ENCODE peak calls at places on chromosomes 2 and 18, in eight cellular contexts. One of them, this sample, is unnamed.
A peak's percentile ranks its signal among the peaks of the same experiment; 100 is the strongest.

GRCh38 chr18:57353940-57354461 is 1.6 kb downstream of the ST8SIA3 start:
- DNase-seq in Karpas-422: no peak
- DNase-seq in pancreas: peak; percentile 73
- DNase-seq in psoas muscle: peak; percentile 56
- DNase-seq in CD4-positive, alpha-beta T cell: no peak
- DNase-seq in HCT116: no peak
- DNase-seq in neuronal stem cell: peak; percentile 89
- DNase-seq in heart left ventricle: peak; percentile 25
- DNase-seq in this sample: peak; percentile 4

GRCh38 chr2:156319811-156320490 is 12.6 kb downstream of the NR4A2 start:
- DNase-seq in HCT116: no peak
- DNase-seq in neuronal stem cell: peak; percentile 27
- DNase-seq in pancreas: peak; percentile 89
- DNase-seq in Karpas-422: no peak
- DNase-seq in CD4-positive, alpha-beta T cell: no peak
- DNase-seq in heart left ventricle: peak; percentile 77
- DNase-seq in psoas muscle: peak; percentile 72
- DNase-seq in this sample: no peak

GRCh38 chr2:219207884-219208740 is 1.5 kb downstream of the ZFAND2B start:
- DNase-seq in CD4-positive, alpha-beta T cell: no peak
- DNase-seq in neuronal stem cell: no peak
- DNase-seq in heart left ventricle: peak; percentile 6
- DNase-seq in HCT116: no peak
- DNase-seq in pancreas: peak; percentile 41
- DNase-seq in psoas muscle: no peak
- DNase-seq in Karpas-422: peak; percentile 37
- DNase-seq in this sample: peak; percentile 31

GRCh38 chr18:77248873-77249582 is 620 bp upstream of the GALR1 start:
- DNase-seq in Karpas-422: no peak
- DNase-seq in HCT116: no peak
- DNase-seq in pancreas: no peak
- DNase-seq in neuronal stem cell: peak; percentile 2
- DNase-seq in CD4-positive, alpha-beta T cell: no peak
- DNase-seq in heart left ventricle: no peak
- DNase-seq in psoas muscle: no peak
- DNase-seq in this sample: no peak

GRCh38 chr2:119760237-119760807 is 600 bp downstream of the PTPN4 start:
- DNase-seq in CD4-positive, alpha-beta T cell: no peak
- DNase-seq in psoas muscle: no peak
- DNase-seq in heart left ventricle: no peak
- DNase-seq in HCT116: no peak
- DNase-seq in neuronal stem cell: no peak
- DNase-seq in Karpas-422: peak; percentile 69
- DNase-seq in pancreas: peak; percentile 82
- DNase-seq in this sample: no peak

GRCh38 chr2:103009861-103010260 is 248.0 kb downstream of the TMEM182 start:
- DNase-seq in pancreas: no peak
- DNase-seq in heart left ventricle: no peak
- DNase-seq in Karpas-422: no peak
- DNase-seq in neuronal stem cell: no peak
- DNase-seq in psoas muscle: no peak
- DNase-seq in CD4-positive, alpha-beta T cell: no peak
- DNase-seq in HCT116: no peak
- DNase-seq in this sample: no peak

GRCh38 chr18:27413495-27414401 is 228.6 kb upstream of the CHST9 start:
- DNase-seq in CD4-positive, alpha-beta T cell: no peak
- DNase-seq in neuronal stem cell: no peak
- DNase-seq in psoas muscle: no peak
- DNase-seq in Karpas-422: no peak
- DNase-seq in pancreas: no peak
- DNase-seq in heart left ventricle: peak; percentile 29
- DNase-seq in HCT116: no peak
- DNase-seq in this sample: no peak

GRCh38 chr2:76978064-76978463 is 544.1 kb downstream of the LRRTM4 start:
- DNase-seq in neuronal stem cell: no peak
- DNase-seq in CD4-positive, alpha-beta T cell: no peak
- DNase-seq in pancreas: no peak
- DNase-seq in heart left ventricle: no peak
- DNase-seq in psoas muscle: no peak
- DNase-seq in HCT116: no peak
- DNase-seq in Karpas-422: no peak
- DNase-seq in this sample: no peak

GRCh38 chr2:163028807-163029206 is 190.2 kb upstream of the KCNH7 start:
- DNase-seq in CD4-positive, alpha-beta T cell: no peak
- DNase-seq in heart left ventricle: no peak
- DNase-seq in neuronal stem cell: no peak
- DNase-seq in HCT116: no peak
- DNase-seq in Karpas-422: no peak
- DNase-seq in psoas muscle: no peak
- DNase-seq in pancreas: no peak
- DNase-seq in this sample: no peak

GRCh38 chr18:63016270-63016669 is 300.9 kb downstream of the PHLPP1 start:
- DNase-seq in Karpas-422: peak; percentile 78
- DNase-seq in psoas muscle: no peak
- DNase-seq in CD4-positive, alpha-beta T cell: peak; percentile 30
- DNase-seq in neuronal stem cell: peak; percentile 49
- DNase-seq in HCT116: peak; percentile 32
- DNase-seq in pancreas: no peak
- DNase-seq in heart left ventricle: peak; percentile 38
- DNase-seq in this sample: no peak

GRCh38 chr2:238119756-238120462 is 18.6 kb upstream of the KLHL30 start:
- DNase-seq in neuronal stem cell: no peak
- DNase-seq in heart left ventricle: no peak
- DNase-seq in Karpas-422: no peak
- DNase-seq in CD4-positive, alpha-beta T cell: no peak
- DNase-seq in psoas muscle: peak; percentile 36
- DNase-seq in pancreas: peak; percentile 55
- DNase-seq in HCT116: no peak
- DNase-seq in this sample: no peak

GRCh38 chr18:23115683-23116096 is 19.6 kb upstream of the CABLES1 start:
- DNase-seq in CD4-positive, alpha-beta T cell: no peak
- DNase-seq in neuronal stem cell: no peak
- DNase-seq in psoas muscle: no peak
- DNase-seq in HCT116: peak; percentile 54
- DNase-seq in pancreas: no peak
- DNase-seq in heart left ventricle: no peak
- DNase-seq in Karpas-422: no peak
- DNase-seq in this sample: peak; percentile 97

GRCh38 chr2:240925576-240926515 is 19.7 kb downstream of the CROCC2 start:
- DNase-seq in pancreas: peak; percentile 76
- DNase-seq in CD4-positive, alpha-beta T cell: no peak
- DNase-seq in Karpas-422: no peak
- DNase-seq in heart left ventricle: peak; percentile 4
- DNase-seq in psoas muscle: peak; percentile 47
- DNase-seq in neuronal stem cell: no peak
- DNase-seq in HCT116: no peak
- DNase-seq in this sample: no peak

GRCh38 chr2:44191739-44192138 is 23.1 kb downstream of the PPM1B start:
- DNase-seq in Karpas-422: no peak
- DNase-seq in psoas muscle: no peak
- DNase-seq in pancreas: no peak
- DNase-seq in HCT116: no peak
- DNase-seq in CD4-positive, alpha-beta T cell: no peak
- DNase-seq in neuronal stem cell: no peak
- DNase-seq in heart left ventricle: no peak
- DNase-seq in this sample: no peak

GRCh38 chr18:55906533-55906932 is 318.5 kb upstream of the TCF4 start:
- DNase-seq in Karpas-422: no peak
- DNase-seq in pancreas: no peak
- DNase-seq in HCT116: no peak
- DNase-seq in neuronal stem cell: no peak
- DNase-seq in psoas muscle: no peak
- DNase-seq in CD4-positive, alpha-beta T cell: no peak
- DNase-seq in heart left ventricle: no peak
- DNase-seq in this sample: no peak

GRCh38 chr2:52936029-52936428 is 831.6 kb upstream of the CHAC2 start:
- DNase-seq in heart left ventricle: no peak
- DNase-seq in CD4-positive, alpha-beta T cell: no peak
- DNase-seq in pancreas: no peak
- DNase-seq in psoas muscle: no peak
- DNase-seq in Karpas-422: no peak
- DNase-seq in HCT116: no peak
- DNase-seq in neuronal stem cell: no peak
- DNase-seq in this sample: no peak

GRCh38 chr2:102446936-102447335 is 24.0 kb downstream of the IL18RAP start:
- DNase-seq in neuronal stem cell: no peak
- DNase-seq in CD4-positive, alpha-beta T cell: no peak
- DNase-seq in Karpas-422: no peak
- DNase-seq in psoas muscle: no peak
- DNase-seq in pancreas: no peak
- DNase-seq in heart left ventricle: no peak
- DNase-seq in HCT116: no peak
- DNase-seq in this sample: no peak

GRCh38 chr18:48488388-48488850 is 50.4 kb upstream of the CTIF start:
- DNase-seq in psoas muscle: no peak
- DNase-seq in pancreas: peak; percentile 77
- DNase-seq in neuronal stem cell: no peak
- DNase-seq in CD4-positive, alpha-beta T cell: no peak
- DNase-seq in heart left ventricle: peak; percentile 80
- DNase-seq in HCT116: peak; percentile 41
- DNase-seq in Karpas-422: no peak
- DNase-seq in this sample: peak; percentile 98

DNA sequence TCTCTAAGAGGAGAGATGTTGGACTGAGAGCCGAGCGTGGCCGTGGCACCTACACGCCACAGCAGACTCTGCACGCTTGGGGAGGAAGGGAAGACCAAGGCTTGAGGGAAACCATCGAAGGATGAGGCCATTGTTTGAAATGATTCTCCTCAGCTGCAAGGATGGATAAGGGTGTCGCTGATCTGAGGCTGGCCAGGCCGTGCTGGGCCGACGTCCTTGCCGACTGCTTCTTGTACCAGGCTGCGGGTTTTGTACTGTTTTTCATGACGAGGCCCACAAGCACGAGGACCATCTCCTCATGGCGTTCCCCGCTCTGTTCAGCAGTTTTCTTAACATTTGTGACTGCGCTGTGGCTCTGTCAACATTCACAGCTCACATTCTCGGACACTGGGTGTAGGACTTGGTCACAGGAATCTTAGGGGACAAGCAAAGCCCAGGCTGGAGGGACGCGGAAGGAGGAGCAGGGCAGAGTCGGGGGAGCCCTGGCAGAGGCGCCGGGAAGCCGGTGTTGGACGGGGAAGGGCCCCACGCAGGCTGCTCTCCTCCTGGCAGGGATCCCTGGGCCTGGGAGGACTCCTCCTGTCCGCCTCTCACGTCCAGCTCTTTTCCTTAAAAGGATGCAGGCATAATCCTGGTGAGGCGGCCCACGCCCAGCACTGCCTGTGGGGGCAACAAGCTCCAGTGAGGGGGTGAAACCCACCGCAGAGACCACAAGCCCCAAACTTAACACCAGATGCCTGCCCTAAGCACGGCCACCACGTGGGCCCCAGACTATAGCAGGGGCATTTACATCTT is 259.0 kb upstream of the SALL3 start:
- DNase-seq in HCT116: no peak
- DNase-seq in Karpas-422: no peak
- DNase-seq in heart left ventricle: no peak
- DNase-seq in neuronal stem cell: no peak
- DNase-seq in psoas muscle: no peak
- DNase-seq in CD4-positive, alpha-beta T cell: no peak
- DNase-seq in pancreas: peak; percentile 64
- DNase-seq in this sample: no peak
- H3K9me3 ChIP-seq in HCT116: no peaks in the 10 kb centered on the region
- H3K9me3 ChIP-seq in Karpas-422: no peaks in the 10 kb centered on the region
- H3K9me3 ChIP-seq in heart left ventricle: no peaks in the 10 kb centered on the region
- H3K9me3 ChIP-seq in neuronal stem cell: no peaks in the 10 kb centered on the region
- H3K9me3 ChIP-seq in psoas muscle: no peaks in the 10 kb centered on the region
- H3K9me3 ChIP-seq in CD4-positive, alpha-beta T cell: no peaks in the 10 kb centered on the region
- H3K9me3 ChIP-seq in pancreas: no peaks in the 10 kb centered on the region
- H3K9me3 ChIP-seq in this sample: peaks cover 3% of the 10 kb centered on the region

GRCh38 chr18:45775726-45776125 is 49.7 kb upstream of the SIGLEC15 start:
- DNase-seq in pancreas: no peak
- DNase-seq in psoas muscle: no peak
- DNase-seq in CD4-positive, alpha-beta T cell: no peak
- DNase-seq in neuronal stem cell: no peak
- DNase-seq in heart left ventricle: no peak
- DNase-seq in Karpas-422: no peak
- DNase-seq in HCT116: no peak
- DNase-seq in this sample: no peak
- H3K27ac ChIP-seq in pancreas: no peak overlapping the region
- H3K27ac ChIP-seq in psoas muscle: peak overlapping the region; percentile 46
- H3K27ac ChIP-seq in CD4-positive, alpha-beta T cell: no peak overlapping the region
- H3K27ac ChIP-seq in neuronal stem cell: no peak overlapping the region
- H3K27ac ChIP-seq in heart left ventricle: peak overlapping the region; percentile 70
- H3K27ac ChIP-seq in Karpas-422: peak overlapping the region; percentile 44
- H3K27ac ChIP-seq in HCT116: peak overlapping the region; percentile 61
- H3K27ac ChIP-seq in this sample: no peak overlapping the region

DNA sequence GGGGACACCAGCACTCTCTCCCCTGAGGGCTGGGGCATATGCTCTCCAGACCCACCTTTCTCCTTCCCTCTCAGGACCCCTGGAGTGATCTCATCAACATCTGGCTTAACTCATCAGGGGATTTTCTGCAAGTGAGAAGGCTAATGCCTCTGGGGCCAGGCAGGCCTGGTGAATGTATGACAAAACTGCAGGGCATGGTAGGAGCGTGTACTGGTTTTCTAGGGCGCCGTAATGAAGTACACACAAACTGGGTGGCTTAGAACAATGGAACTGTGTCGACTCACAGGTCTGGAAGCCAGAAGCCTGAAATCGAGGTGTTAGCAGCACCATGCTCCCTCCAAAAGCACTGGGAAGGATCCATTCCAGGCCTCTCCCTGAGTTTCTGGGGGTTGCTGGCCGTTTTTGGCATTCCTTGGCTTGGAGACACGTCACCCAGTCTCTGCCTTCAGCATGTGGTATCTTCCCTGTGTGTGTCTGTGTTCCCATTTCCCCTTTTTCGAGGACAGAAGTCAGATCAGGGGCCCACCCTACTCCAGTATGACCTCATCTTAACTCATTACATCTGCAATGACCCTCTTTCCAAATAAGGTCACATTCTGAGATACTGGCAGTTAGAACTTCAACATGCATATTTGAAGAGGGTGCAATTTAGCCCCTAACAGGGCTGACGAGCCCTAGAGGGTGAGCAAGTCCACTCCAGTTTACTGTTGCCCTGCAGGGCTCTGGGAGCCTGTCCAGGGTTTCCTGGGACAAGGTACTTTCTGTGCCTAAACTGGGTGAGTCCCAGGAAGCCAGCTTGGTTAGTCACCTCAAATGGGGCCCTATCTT is 45.5 kb upstream of the CAB39 start:
- DNase-seq in CD4-positive, alpha-beta T cell: no peak
- DNase-seq in Karpas-422: no peak
- DNase-seq in heart left ventricle: peak; percentile 30
- DNase-seq in pancreas: no peak
- DNase-seq in neuronal stem cell: no peak
- DNase-seq in psoas muscle: peak; percentile 80
- DNase-seq in HCT116: no peak
- DNase-seq in this sample: peak; percentile 92
- H3K9me3 ChIP-seq in CD4-positive, alpha-beta T cell: no peaks in the 10 kb centered on the region
- H3K9me3 ChIP-seq in Karpas-422: no peaks in the 10 kb centered on the region
- H3K9me3 ChIP-seq in heart left ventricle: no peaks in the 10 kb centered on the region
- H3K9me3 ChIP-seq in pancreas: no peaks in the 10 kb centered on the region
- H3K9me3 ChIP-seq in neuronal stem cell: no peaks in the 10 kb centered on the region
- H3K9me3 ChIP-seq in psoas muscle: no peaks in the 10 kb centered on the region
- H3K9me3 ChIP-seq in HCT116: no peaks in the 10 kb centered on the region
- H3K9me3 ChIP-seq in this sample: no peaks in the 10 kb centered on the region

GRCh38 chr2:212939777-212940531 is 211.5 kb downstream of the IKZF2 start:
- DNase-seq in pancreas: no peak
- DNase-seq in Karpas-422: no peak
- DNase-seq in HCT116: no peak
- DNase-seq in CD4-positive, alpha-beta T cell: no peak
- DNase-seq in neuronal stem cell: no peak
- DNase-seq in psoas muscle: no peak
- DNase-seq in heart left ventricle: no peak
- DNase-seq in this sample: no peak
- H3K27ac ChIP-seq in pancreas: no peak overlapping the region
- H3K27ac ChIP-seq in Karpas-422: no peak overlapping the region
- H3K27ac ChIP-seq in HCT116: no peak overlapping the region
- H3K27ac ChIP-seq in CD4-positive, alpha-beta T cell: no peak overlapping the region
- H3K27ac ChIP-seq in neuronal stem cell: no peak overlapping the region
- H3K27ac ChIP-seq in psoas muscle: no peak overlapping the region
- H3K27ac ChIP-seq in heart left ventricle: no peak overlapping the region
- H3K27ac ChIP-seq in this sample: no peak overlapping the region

This sample was measured in SJSA1.